ENCODE peak calls at places on chromosome 7, in seven cellular contexts. Q is fibroblast of mammary gland, S is AG09309, I is mucosa of descending colon, V is gastrocnemius medialis, X is esophagus muscularis mucosa, L is AG04450. Z is an unnamed sample.

GRCh38 chr7:80656029-80656428 is 17.6 kb downstream of the CD36 start:
- DNase-seq in Q (no peak), L (no peak), S (no peak), I (no peak), X (no peak), V (no peak), Z (no peak)

GRCh38 chr7:95155965-95156364 is 168.4 kb downstream of the PON1 start:
- DNase-seq in I (no peak), L (no peak), S (no peak), X (no peak), Q (no peak), V (no peak), Z (no peak)

GRCh38 chr7:127391591-127392181 is 822 bp downstream of the ZNF800 start:
- DNase-seq in Q (peak; percentile 21), L (no peak), S (no peak), I (peak; percentile 68), V (peak; percentile 6), X (no peak), Z (peak; percentile 46)

GRCh38 chr7:9242604-9243003 is 809.2 kb downstream of the NXPH1 start:
- DNase-seq in V (no peak), L (no peak), S (no peak), Q (no peak), I (no peak), X (no peak), Z (no peak)

GRCh38 chr7:6256709-6257535 is 15.5 kb downstream of the CYTH3 start:
- DNase-seq in S (no peak), V (peak; percentile 30), I (no peak), L (no peak), Q (peak; percentile 96), X (no peak), Z (no peak)

GRCh38 chr7:116434820-116435341 is 64.7 kb upstream of the CAV2 start:
- DNase-seq in V (no peak), S (peak; percentile 88), L (peak; percentile 26), Q (peak; percentile 92), I (no peak), X (no peak), Z (no peak)

GRCh38 chr7:141286522-141286921 is 212.7 kb downstream of the TMEM178B start:
- DNase-seq in X (no peak), I (no peak), L (no peak), Q (no peak), S (no peak), V (no peak), Z (no peak)

GRCh38 chr7:55476852-55477780 is 95.2 kb downstream of the VOPP1 start:
- DNase-seq in X (peak; percentile 68), V (no peak), Q (no peak), L (no peak), I (no peak), S (no peak), Z (no peak)

GRCh38 chr7:32357535-32358277 is 132.5 kb downstream of the LSM5 start:
- DNase-seq in V (no peak), S (no peak), Q (no peak), X (peak; percentile 89), L (no peak), I (no peak), Z (no peak)

GRCh38 chr7:92797693-92798092 is 38.7 kb downstream of the CDK6 start:
- DNase-seq in I (no peak), V (no peak), Q (peak; percentile 32), X (no peak), L (no peak), S (no peak), Z (no peak)

GRCh38 chr7:72925546-72926120 is 738 bp downstream of the POM121 start:
- DNase-seq in I (no peak), L (no peak), S (no peak), X (peak; percentile 26), V (no peak), Q (peak; percentile 53), Z (no peak)

GRCh38 chr7:105691692-105692564 is 110.6 kb upstream of the EFCAB10 start:
- DNase-seq in I (peak; percentile 70), V (peak; percentile 58), S (peak; percentile 27), X (peak; percentile 94), L (peak; percentile 80), Q (peak; percentile 88), Z (peak; percentile 50)

GRCh38 chr7:132307465-132307864 is 268.8 kb downstream of the PLXNA4 start:
- DNase-seq in Q (no peak), L (no peak), I (no peak), S (no peak), X (no peak), V (no peak), Z (no peak)

GRCh38 chr7:1156782-1157535 is 3.0 kb downstream of the ZFAND2A start:
- DNase-seq in I (peak; percentile 66), Q (peak; percentile 64), S (no peak), V (no peak), X (no peak), L (no peak), Z (peak; percentile 89)

GRCh38 chr7:44348300-44348699 is 22.9 kb upstream of the CAMK2B start:
- DNase-seq in V (no peak), Q (peak; percentile 40), L (peak; percentile 4), X (no peak), S (no peak), I (no peak), Z (peak; percentile 46)

GRCh38 chr7:105141068-105141467 is 127.1 kb downstream of the KMT2E start:
- DNase-seq in Q (peak; percentile 64), S (peak; percentile 3), X (no peak), L (peak; percentile 65), V (no peak), I (no peak), Z (no peak)

GRCh38 chr7:28722684-28723083 is 235.4 kb downstream of the TRIL start:
- DNase-seq in L (no peak), V (no peak), X (no peak), S (no peak), I (no peak), Q (no peak), Z (no peak)

GRCh38 chr7:31874631-31875374 is 187.8 kb downstream of the PPP1R17 start:
- DNase-seq in V (no peak), L (no peak), S (no peak), I (no peak), Q (no peak), X (no peak), Z (no peak)

GRCh38 chr7:116977172-116977571 is 23.9 kb downstream of the ST7 start:
- DNase-seq in L (no peak), Q (no peak), I (no peak), V (no peak), S (no peak), X (no peak), Z (no peak)

DNA sequence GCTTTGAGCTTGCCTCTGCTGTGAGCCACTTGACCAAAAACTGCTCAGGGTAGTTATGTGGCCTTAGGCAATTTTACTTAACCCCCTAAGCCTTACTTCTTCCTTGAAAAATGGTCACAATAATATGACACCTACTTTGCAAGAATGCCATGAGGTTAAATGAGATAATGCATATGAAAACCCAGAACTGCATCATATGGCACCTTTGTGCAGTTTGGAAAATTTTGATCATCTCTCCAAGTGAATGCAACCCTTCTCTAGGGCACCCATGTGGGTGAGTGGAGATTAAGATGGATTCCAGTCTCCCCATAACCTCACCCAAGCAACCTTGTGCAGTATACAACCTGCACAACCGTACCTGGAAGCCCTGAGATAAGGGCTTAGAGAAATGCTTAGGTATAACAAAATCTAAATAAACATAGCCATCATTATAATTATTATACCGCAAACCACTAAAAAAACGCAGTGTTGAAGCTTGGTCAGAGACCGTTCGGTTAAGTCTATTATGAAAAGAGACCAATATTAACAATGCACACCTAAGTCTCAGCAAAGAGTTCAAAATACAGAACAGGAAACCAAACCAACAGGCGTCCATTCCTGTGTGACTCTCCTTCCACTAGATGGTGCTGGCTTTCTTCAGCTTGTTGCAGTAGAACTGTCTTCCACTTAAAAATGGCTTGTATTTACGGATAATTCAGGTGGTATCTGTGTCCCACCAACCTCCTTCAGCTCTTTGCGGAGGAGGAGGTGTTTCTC is 21.0 kb upstream of the ASB15 start:
- DNase-seq in Q (peak; percentile 64), X (no peak), L (no peak), S (peak; percentile 13), I (no peak), V (no peak), Z (peak; percentile 40)
- TF ChIP-seq CTCF in Q (peak; percentile 96), X (peak; percentile 44), L (peak; percentile 82), S (peak; percentile 84), I (no peak), V (peak; percentile 80), Z (peak; percentile 68)

GRCh38 chr7:101993311-101993710 is 175.9 kb downstream of the CUX1 start:
- DNase-seq in X (no peak), I (no peak), S (no peak), V (no peak), L (no peak), Q (no peak), Z (no peak)

GRCh38 chr7:101989101-101989500 is 171.7 kb downstream of the CUX1 start:
- DNase-seq in S (no peak), I (no peak), Q (no peak), X (no peak), V (no peak), L (no peak), Z (no peak)

GRCh38 chr7:101991860-101992259 is 174.4 kb downstream of the CUX1 start:
- DNase-seq in L (no peak), X (no peak), S (no peak), Q (no peak), V (no peak), I (no peak), Z (no peak)

GRCh38 chr7:101988513-101988912 is 171.1 kb downstream of the CUX1 start:
- DNase-seq in V (no peak), I (no peak), X (no peak), L (no peak), Q (no peak), S (no peak), Z (no peak)

GRCh38 chr7:101990811-101991418 is 173.5 kb downstream of the CUX1 start:
- DNase-seq in Q (no peak), L (no peak), V (no peak), X (no peak), I (no peak), S (no peak), Z (no peak)
- TF ChIP-seq CTCF in Q (no peak), L (no peak), V (no peak), X (no peak), I (no peak), S (no peak), Z (no peak)

GRCh38 chr7:2903686-2904162 is 59.6 kb upstream of the GNA12 start:
- DNase-seq in V (no peak), S (no peak), Q (no peak), I (no peak), L (no peak), X (no peak), Z (no peak)
- TF ChIP-seq CTCF in V (no peak), S (no peak), Q (no peak), I (no peak), L (no peak), X (no peak), Z (no peak)

DNA sequence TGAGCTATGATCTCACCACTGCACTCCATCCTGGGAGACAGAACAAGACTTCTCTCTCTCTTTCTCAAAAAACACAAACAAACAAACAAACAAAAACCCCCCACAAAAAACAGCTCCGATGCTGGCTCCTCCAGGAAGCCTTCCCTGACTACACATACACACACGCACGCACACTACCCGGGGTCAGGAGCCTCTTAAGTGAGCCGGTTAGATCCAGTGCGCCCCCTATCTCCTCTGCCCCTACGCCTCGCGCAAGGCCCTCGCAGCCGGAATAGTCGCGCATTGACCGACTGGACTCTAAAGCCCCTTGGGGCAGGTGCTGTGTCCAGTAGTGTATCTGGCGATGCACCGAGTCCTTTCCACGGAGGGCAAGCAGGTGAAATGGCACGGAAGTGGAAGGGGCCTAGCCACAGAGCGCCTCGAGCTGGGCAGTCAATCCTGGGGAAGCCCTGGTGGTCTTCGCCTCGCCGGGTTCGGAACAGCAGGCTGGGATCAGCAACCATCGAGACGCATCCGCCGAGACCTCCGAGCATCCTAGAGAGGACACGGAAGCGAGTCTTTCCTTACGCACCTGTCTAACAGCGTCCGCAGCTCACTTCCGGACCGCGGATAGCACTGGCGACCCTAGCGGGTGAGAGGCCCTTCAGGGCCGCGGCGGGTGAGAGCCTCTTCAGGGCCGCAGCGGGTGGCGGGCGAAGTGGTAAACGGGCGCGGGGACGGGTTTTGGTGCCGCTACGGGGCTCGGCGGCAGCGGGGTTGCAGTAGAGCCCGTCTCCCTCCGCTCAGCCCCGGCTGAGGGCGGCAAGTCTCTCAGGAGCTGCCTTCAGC is at the start of gene ZSCAN25:
- DNase-seq in I (peak; percentile 93), S (peak; percentile 71), X (peak; percentile 97), L (peak; percentile 86), V (peak; percentile 78), Q (peak; percentile 91), Z (peak; percentile 85)
- TF ChIP-seq CTCF in I (no peak), S (peak; percentile 43), X (peak; percentile 44), L (peak; percentile 52), V (peak; percentile 50), Q (peak; percentile 40), Z (no peak)

Z was measured in Calu3.